ENCODE peak calls at places on chromosomes 7 and 10, in seven cellular contexts. D, W, E, X, C, Y and O are unnamed samples.
A peak's percentile ranks its signal among the peaks of the same experiment; 100 is the strongest.

GRCh38 chr10:4688620-4689019 is 137.4 kb upstream of the AKR1E2 start:
- DNase-seq in C (no peak), D (no peak), W (no peak), Y (no peak), E (no peak), X (no peak), O (no peak)

GRCh38 chr10:21514808-21515580 is 10.5 kb downstream of the SKIDA1 start:
- DNase-seq in Y (no peak), X (no peak), D (no peak), E (no peak), C (no peak), W (no peak), O (no peak)

GRCh38 chr7:87919875-87920274 is 14.2 kb upstream of the ADAM22 start:
- DNase-seq in X (no peak), E (no peak), Y (no peak), D (no peak), C (no peak), W (no peak), O (no peak)

GRCh38 chr10:90859321-90859751 is 1.5 kb upstream of the HTR7 start:
- DNase-seq in X (no peak), C (no peak), E (no peak), W (no peak), Y (no peak), D (no peak), O (peak; percentile 76)

GRCh38 chr7:129970816-129971215 is 18.1 kb upstream of the UBE2H start:
- DNase-seq in C (no peak), W (no peak), D (no peak), X (no peak), E (no peak), Y (no peak), O (no peak)

GRCh38 chr10:101225846-101226361 is 3.4 kb downstream of the LBX1 start:
- DNase-seq in W (no peak), X (no peak), E (no peak), C (no peak), Y (no peak), D (no peak), O (no peak)

GRCh38 chr7:70568674-70569334 is 563.1 kb upstream of the GALNT17 start:
- DNase-seq in W (no peak), E (no peak), Y (peak; percentile 35), X (no peak), C (no peak), D (peak; percentile 42), O (peak; percentile 6)

GRCh38 chr7:66339141-66339540 is 134.0 kb downstream of the TPST1 start:
- DNase-seq in W (no peak), C (no peak), D (no peak), E (no peak), X (no peak), Y (no peak), O (no peak)

GRCh38 chr7:95772298-95772770 is at the start of gene DYNC1I1:
- DNase-seq in W (no peak), X (peak; percentile 76), Y (peak; percentile 81), E (peak; percentile 94), C (peak; percentile 63), D (peak; percentile 86), O (peak; percentile 64)

GRCh38 chr7:23332881-23333612 is 33.9 kb downstream of the MALSU1 start:
- DNase-seq in Y (peak; percentile 31), E (peak; percentile 43), D (peak; percentile 52), W (peak; percentile 8), X (no peak), C (peak; percentile 37), O (peak; percentile 86)

GRCh38 chr10:13717936-13718772 is 131.4 kb downstream of the PRPF18 start:
- DNase-seq in Y (peak; percentile 86), C (peak; percentile 55), X (peak; percentile 80), W (no peak), D (peak; percentile 82), E (no peak), O (peak; percentile 88)
- H3K4me3 ChIP-seq in Y (peak overlapping the region; percentile 61), C (peak overlapping the region; percentile 17), X (peak overlapping the region; percentile 41), W (peak overlapping the region; percentile 10), D (peak overlapping the region; percentile 39), E (no peak overlapping the region), O (no peak overlapping the region)

DNA sequence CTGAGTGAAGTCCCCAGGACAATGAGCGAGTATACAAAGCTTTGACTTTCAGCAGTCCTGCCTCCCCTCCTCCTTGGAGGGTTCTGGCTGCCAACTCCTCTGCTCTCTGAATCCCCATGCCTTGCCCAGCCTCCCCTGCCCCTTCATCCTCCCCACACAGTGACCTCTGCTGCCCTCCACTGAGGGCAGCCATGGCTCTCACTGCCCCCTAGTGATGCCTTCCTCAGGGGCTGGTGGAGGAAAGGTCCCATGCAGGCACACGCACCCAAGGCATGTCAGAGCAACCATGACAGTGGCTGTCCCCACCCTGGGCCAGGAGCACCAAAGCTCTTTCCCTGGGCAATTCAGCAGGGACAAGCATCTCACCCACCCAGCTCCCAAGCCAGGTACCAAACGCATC is 40.9 kb downstream of the FRMPD2 start:
- DNase-seq in Y (no peak), E (no peak), W (no peak), X (no peak), D (no peak), C (no peak), O (no peak)
- TF ChIP-seq CTCF in Y (no peak), E (no peak), W (no peak), X (no peak), D (no peak), C (no peak), O (no peak)

GRCh38 chr10:103186128-103186527 is 6.9 kb downstream of the NT5C2 start:
- DNase-seq in W (no peak), Y (no peak), D (no peak), E (no peak), C (no peak), X (no peak), O (no peak)

GRCh38 chr10:103180491-103180890 is 12.6 kb downstream of the NT5C2 start:
- DNase-seq in W (no peak), Y (no peak), X (no peak), C (no peak), D (no peak), E (no peak), O (no peak)

GRCh38 chr10:103177123-103177522 is 15.9 kb downstream of the NT5C2 start:
- DNase-seq in E (no peak), Y (no peak), D (no peak), W (no peak), C (no peak), X (no peak), O (no peak)

GRCh38 chr10:103184615-103185014 is 8.5 kb downstream of the NT5C2 start:
- DNase-seq in W (no peak), C (no peak), X (no peak), E (no peak), Y (no peak), D (no peak), O (peak; percentile 29)

DNA sequence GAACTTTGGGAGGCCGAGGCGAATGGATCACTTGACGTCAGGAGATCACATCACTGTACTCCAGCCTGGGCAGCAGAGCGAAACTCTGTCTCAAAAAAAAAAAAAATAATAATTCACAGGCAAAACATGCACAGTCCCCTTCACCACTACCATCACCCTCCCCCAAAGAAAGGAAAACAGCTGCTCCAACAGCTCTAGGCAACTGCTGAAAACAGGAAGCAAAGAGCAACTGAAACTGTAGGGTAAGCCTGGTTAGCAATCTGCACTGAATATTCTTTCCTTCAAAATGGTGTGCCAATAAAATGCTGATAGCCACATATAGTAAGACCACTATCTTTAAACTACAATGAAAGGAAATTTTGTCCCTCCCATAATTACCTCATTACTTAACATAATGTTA is 11.8 kb downstream of the NT5C2 start:
- DNase-seq in Y (no peak), D (no peak), X (no peak), E (no peak), W (no peak), C (no peak), O (peak; percentile 57)
- H3K4me3 ChIP-seq in Y (no peak overlapping the region), D (no peak overlapping the region), X (no peak overlapping the region), E (no peak overlapping the region), W (no peak overlapping the region), C (no peak overlapping the region), O (no peak overlapping the region)

GRCh38 chr10:30510184-30510931 is 76.4 kb downstream of the MAP3K8 start:
- DNase-seq in C (peak; percentile 54), D (no peak), Y (no peak), W (no peak), E (no peak), X (no peak), O (peak; percentile 59)
- TF ChIP-seq CTCF in C (no peak), D (no peak), Y (no peak), W (peak; percentile 33), E (peak; percentile 64), X (no peak), O (peak; percentile 22)

DNA sequence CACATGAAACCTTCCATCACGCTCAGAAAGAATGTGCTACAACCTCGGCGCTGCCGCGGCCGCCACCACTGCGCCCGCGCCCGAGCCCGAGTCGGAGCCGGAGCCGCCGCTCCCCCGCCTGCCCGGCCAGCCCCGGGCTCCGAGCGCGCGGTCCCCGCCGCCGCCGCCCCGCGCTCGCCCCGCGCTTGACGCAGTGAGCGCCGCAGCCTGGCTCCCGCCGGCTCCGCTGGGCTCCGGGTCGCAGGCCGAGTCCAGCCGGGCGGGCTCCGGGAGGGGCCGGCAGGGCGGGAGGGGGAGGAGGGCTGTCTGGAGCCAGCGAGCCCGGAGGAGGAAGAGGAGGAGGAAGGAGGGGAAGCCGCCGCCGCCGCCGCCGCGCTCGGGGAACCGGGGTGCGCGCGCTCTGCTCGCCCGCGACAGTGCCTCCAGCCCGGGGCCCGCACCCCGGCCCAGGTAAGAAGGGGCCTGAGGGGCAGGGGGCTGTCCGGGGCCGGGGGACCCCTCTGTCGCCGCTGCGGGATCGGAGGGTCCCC is 4.3 kb upstream of the ELFN1 start:
- DNase-seq in E (peak; percentile 87), D (peak; percentile 70), W (no peak), C (no peak), X (peak; percentile 36), Y (peak; percentile 56), O (peak; percentile 15)
- H3K4me3 ChIP-seq in E (peak overlapping the region; percentile 61), D (peak overlapping the region; percentile 66), W (peak overlapping the region; percentile 70), C (peak overlapping the region; percentile 31), X (peak overlapping the region; percentile 60), Y (peak overlapping the region; percentile 82), O (peak overlapping the region; percentile 27)

DNA sequence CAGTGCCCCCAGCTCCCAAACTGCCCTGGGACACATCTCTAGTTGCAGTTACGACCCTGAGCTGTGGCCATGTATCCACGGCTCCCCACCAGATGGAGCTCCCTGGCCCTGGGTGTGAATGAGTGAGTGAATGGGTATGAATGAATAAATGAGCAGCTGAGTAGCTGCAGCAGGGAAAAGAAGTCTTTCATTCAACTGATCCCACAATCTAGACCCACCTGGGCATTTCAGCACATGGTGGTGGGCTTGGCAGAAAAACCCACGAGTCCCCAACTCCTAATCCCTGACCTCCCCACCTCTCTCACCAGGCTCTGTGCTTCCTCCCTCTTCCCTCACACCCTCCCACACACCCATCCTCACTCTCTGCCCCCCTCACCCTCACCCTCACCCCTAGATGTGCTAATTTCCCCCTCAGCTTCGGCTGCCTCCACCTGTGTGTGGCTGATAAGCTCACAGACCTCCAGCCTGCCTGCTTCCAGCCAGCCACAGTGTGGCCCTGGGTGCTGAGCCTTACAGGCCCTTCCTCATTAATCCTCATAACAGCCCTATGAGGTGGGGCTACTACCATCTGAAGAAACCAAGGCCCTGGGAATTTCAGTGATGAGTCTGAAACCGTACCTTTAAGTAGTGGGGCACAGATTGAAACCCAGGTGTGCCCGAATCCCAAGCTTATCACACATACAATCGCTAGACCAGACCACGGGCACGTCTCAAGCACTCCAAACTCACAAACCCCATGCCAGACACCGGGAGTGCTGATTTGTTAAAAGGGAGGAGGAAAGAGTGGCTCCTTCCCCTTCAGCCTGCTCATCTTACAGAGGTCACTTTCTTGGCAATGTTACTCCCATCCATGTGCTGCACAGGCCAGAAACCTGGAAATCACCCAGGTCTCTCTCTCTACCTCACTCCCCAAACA is 2.2 kb upstream of the ATP6V1F start:
- DNase-seq in W (no peak), D (no peak), Y (no peak), X (no peak), E (no peak), C (no peak), O (peak; percentile 40)
- TF ChIP-seq CTCF in W (peak; percentile 43), D (no peak), Y (peak; percentile 41), X (no peak), E (peak; percentile 26), C (no peak), O (peak; percentile 28)